ENCODE peak calls at places on chromosomes 11 and 22, in four cellular contexts. One of them, this sample, is unnamed.

GRCh38 chr22:21928048-21928447 is 24.6 kb downstream of the PPM1F start:
- DNase-seq in GM12865: no peak
- DNase-seq in neural crest cell: no peak
- DNase-seq in lower lobe of right lung: no peak
- DNase-seq in this sample: no peak

GRCh38 chr22:21657361-21658118 is 8.3 kb upstream of the PPIL2 start:
- DNase-seq in lower lobe of right lung: peak; percentile 91
- DNase-seq in GM12865: peak; percentile 88
- DNase-seq in neural crest cell: peak; percentile 72
- DNase-seq in this sample: peak; percentile 91

GRCh38 chr11:70176940-70177689 is 26.0 kb upstream of the FADD start:
- DNase-seq in lower lobe of right lung: peak; percentile 60
- DNase-seq in neural crest cell: peak; percentile 51
- DNase-seq in GM12865: peak; percentile 38
- DNase-seq in this sample: peak; percentile 64

GRCh38 chr11:119615003-119615878 is 113.8 kb downstream of the NECTIN1 start:
- DNase-seq in neural crest cell: no peak
- DNase-seq in lower lobe of right lung: no peak
- DNase-seq in GM12865: peak; percentile 47
- DNase-seq in this sample: no peak

GRCh38 chr22:30575011-30575671 is 676 bp upstream of the GAL3ST1 start:
- DNase-seq in GM12865: no peak
- DNase-seq in lower lobe of right lung: no peak
- DNase-seq in neural crest cell: no peak
- DNase-seq in this sample: no peak

GRCh38 chr11:36041988-36042606 is 98.2 kb downstream of the LDLRAD3 start:
- DNase-seq in lower lobe of right lung: no peak
- DNase-seq in neural crest cell: no peak
- DNase-seq in GM12865: peak; percentile 5
- DNase-seq in this sample: no peak

GRCh38 chr22:42893366-42894150 is 36.5 kb upstream of the ARFGAP3 start:
- DNase-seq in lower lobe of right lung: no peak
- DNase-seq in GM12865: no peak
- DNase-seq in neural crest cell: no peak
- DNase-seq in this sample: no peak

GRCh38 chr22:28241637-28242290 is 322.7 kb upstream of the PITPNB start:
- DNase-seq in lower lobe of right lung: no peak
- DNase-seq in neural crest cell: no peak
- DNase-seq in GM12865: no peak
- DNase-seq in this sample: no peak

GRCh38 chr11:18522388-18522787 is 4.4 kb downstream of the TSG101 start:
- DNase-seq in GM12865: peak; percentile 40
- DNase-seq in lower lobe of right lung: no peak
- DNase-seq in neural crest cell: no peak
- DNase-seq in this sample: no peak

GRCh38 chr11:72750086-72750485 is 2.1 kb downstream of the ARAP1 start:
- DNase-seq in GM12865: no peak
- DNase-seq in neural crest cell: peak; percentile 61
- DNase-seq in lower lobe of right lung: no peak
- DNase-seq in this sample: no peak

GRCh38 chr11:29119116-29119515 is 897.7 kb downstream of the KCNA4 start:
- DNase-seq in neural crest cell: no peak
- DNase-seq in GM12865: no peak
- DNase-seq in lower lobe of right lung: no peak
- DNase-seq in this sample: no peak

GRCh38 chr11:73126804-73127480 is 15.2 kb downstream of the FCHSD2 start:
- DNase-seq in lower lobe of right lung: no peak
- DNase-seq in GM12865: no peak
- DNase-seq in neural crest cell: no peak
- DNase-seq in this sample: no peak

GRCh38 chr11:35134403-35135126 is 4.4 kb upstream of the CD44 start:
- DNase-seq in neural crest cell: no peak
- DNase-seq in GM12865: no peak
- DNase-seq in lower lobe of right lung: no peak
- DNase-seq in this sample: no peak

GRCh38 chr11:103714246-103714645 is 322.2 kb upstream of the DDI1 start:
- DNase-seq in neural crest cell: no peak
- DNase-seq in GM12865: no peak
- DNase-seq in lower lobe of right lung: no peak
- DNase-seq in this sample: no peak

GRCh38 chr11:86606849-86607481 is 65.5 kb downstream of the ME3 start:
- DNase-seq in GM12865: no peak
- DNase-seq in neural crest cell: no peak
- DNase-seq in lower lobe of right lung: no peak
- DNase-seq in this sample: no peak

GRCh38 chr11:6482431-6482830 is 1.1 kb downstream of the TIMM10B start:
- DNase-seq in lower lobe of right lung: no peak
- DNase-seq in neural crest cell: no peak
- DNase-seq in GM12865: no peak
- DNase-seq in this sample: no peak

GRCh38 chr11:119791701-119792151 is 62.7 kb upstream of the NECTIN1 start:
- DNase-seq in neural crest cell: no peak
- DNase-seq in GM12865: no peak
- DNase-seq in lower lobe of right lung: no peak
- DNase-seq in this sample: no peak

GRCh38 chr11:109644158-109644557 is 222.2 kb downstream of the C11orf87 start:
- DNase-seq in GM12865: no peak
- DNase-seq in neural crest cell: no peak
- DNase-seq in lower lobe of right lung: no peak
- DNase-seq in this sample: no peak

GRCh38 chr22:33167998-33168397 is 109.8 kb upstream of the SYN3 start:
- DNase-seq in neural crest cell: no peak
- DNase-seq in lower lobe of right lung: no peak
- DNase-seq in GM12865: no peak
- DNase-seq in this sample: no peak

GRCh38 chr11:72719144-72719543 is 33.1 kb downstream of the ARAP1 start:
- DNase-seq in GM12865: peak; percentile 59
- DNase-seq in lower lobe of right lung: peak; percentile 46
- DNase-seq in neural crest cell: no peak
- DNase-seq in this sample: no peak

GRCh38 chr11:64874841-64875240 is 3.6 kb downstream of the EHD1 start:
- DNase-seq in neural crest cell: no peak
- DNase-seq in lower lobe of right lung: no peak
- DNase-seq in GM12865: no peak
- DNase-seq in this sample: no peak

GRCh38 chr11:119368121-119369034 is 13.1 kb downstream of the USP2 start:
- DNase-seq in lower lobe of right lung: no peak
- DNase-seq in neural crest cell: no peak
- DNase-seq in GM12865: no peak
- DNase-seq in this sample: no peak

GRCh38 chr11:93741882-93742226 is 382 bp downstream of the C11orf54 start:
- DNase-seq in GM12865: no peak
- DNase-seq in lower lobe of right lung: no peak
- DNase-seq in neural crest cell: no peak
- DNase-seq in this sample: no peak

GRCh38 chr11:71247551-71248250 is 4.7 kb downstream of the SHANK2 start:
- DNase-seq in neural crest cell: no peak
- DNase-seq in lower lobe of right lung: no peak
- DNase-seq in GM12865: no peak
- DNase-seq in this sample: no peak

GRCh38 chr11:124086447-124086846 is 28.8 kb upstream of the VWA5A start:
- DNase-seq in neural crest cell: peak; percentile 22
- DNase-seq in GM12865: no peak
- DNase-seq in lower lobe of right lung: no peak
- DNase-seq in this sample: no peak

GRCh38 chr22:36469094-36469710 is 12.2 kb downstream of the TXN2 start:
- DNase-seq in neural crest cell: no peak
- DNase-seq in lower lobe of right lung: no peak
- DNase-seq in GM12865: no peak
- DNase-seq in this sample: no peak

GRCh38 chr11:19232910-19233503 is 7.7 kb downstream of the E2F8 start:
- DNase-seq in GM12865: no peak
- DNase-seq in lower lobe of right lung: no peak
- DNase-seq in neural crest cell: no peak
- DNase-seq in this sample: no peak

GRCh38 chr11:1690167-1691026 is 6.6 kb upstream of the KRTAP5-6 start:
- DNase-seq in neural crest cell: no peak
- DNase-seq in GM12865: no peak
- DNase-seq in lower lobe of right lung: no peak
- DNase-seq in this sample: no peak

DNA sequence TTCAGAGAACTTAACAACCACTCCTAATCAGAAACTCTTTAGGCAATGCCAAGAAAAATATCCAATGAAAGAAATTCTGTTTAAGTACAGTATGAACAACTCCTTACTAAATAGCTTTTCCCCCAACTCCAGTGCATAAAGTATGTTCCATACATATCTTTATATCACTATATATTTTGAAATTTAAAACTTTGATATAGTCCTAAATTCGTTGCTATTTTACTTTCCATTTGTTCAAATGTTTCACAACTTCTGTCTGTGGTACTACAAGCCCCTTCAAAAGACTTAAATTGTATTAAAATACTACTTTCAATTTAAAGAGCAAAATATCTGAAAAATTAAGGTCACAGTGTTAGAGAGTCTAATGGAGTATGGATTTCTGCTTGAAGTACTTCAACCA is 52.6 kb downstream of the STK33 start:
- DNase-seq in neural crest cell: no peak
- DNase-seq in GM12865: no peak
- DNase-seq in lower lobe of right lung: no peak
- DNase-seq in this sample: no peak
- TF ChIP-seq CTCF in neural crest cell: no peak
- TF ChIP-seq CTCF in GM12865: no peak
- TF ChIP-seq CTCF in lower lobe of right lung: no peak
- TF ChIP-seq CTCF in this sample: no peak

DNA sequence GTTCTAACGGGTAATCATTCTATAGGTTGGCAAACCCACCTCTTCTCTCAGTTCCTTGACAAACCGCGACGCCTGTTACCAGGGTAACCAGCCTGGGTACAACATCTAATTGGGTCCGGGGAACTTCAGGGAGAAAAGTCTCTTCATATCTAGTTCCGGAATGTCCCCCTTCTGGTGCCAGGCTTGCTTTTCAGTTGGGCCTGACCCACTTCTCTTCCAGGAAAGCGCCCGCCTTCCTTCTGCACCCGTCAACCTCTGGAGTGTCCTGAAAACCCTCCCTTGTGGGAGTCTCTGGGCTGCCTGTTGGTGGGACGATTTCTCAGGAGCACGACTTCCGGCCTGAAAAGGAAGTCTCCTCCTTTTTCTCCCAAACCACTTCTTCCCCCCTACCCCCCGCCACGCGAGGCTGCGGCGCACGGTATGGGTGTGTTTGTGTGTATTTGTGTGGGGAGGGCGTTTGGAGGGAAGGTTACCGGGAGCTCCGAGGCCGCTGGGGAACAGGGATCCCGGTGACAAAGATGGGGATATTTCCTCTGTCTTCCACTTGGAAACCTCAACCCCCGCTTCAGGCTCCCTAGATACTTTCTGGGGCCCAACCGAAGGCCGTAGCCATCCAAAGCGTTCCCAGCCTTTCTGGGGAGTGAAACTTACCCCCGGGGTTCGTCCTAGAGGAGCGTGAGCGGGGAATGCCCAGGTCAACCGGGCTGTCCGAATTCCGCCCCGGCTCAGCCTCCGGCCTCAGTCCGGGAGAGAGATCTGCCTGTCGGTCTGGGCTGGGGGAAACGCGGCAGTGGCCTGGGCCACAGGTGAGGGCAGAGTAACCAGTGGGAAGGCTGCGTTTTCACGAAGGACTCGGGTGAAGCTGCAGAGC is at the start of the genes NKAPD1 and PIH1D2:
- DNase-seq in lower lobe of right lung: peak; percentile 77
- DNase-seq in GM12865: peak; percentile 92
- DNase-seq in neural crest cell: peak; percentile 70
- DNase-seq in this sample: peak; percentile 71
- TF ChIP-seq CTCF in lower lobe of right lung: no peak
- TF ChIP-seq CTCF in GM12865: no peak
- TF ChIP-seq CTCF in neural crest cell: peak; percentile 13
- TF ChIP-seq CTCF in this sample: no peak

DNA sequence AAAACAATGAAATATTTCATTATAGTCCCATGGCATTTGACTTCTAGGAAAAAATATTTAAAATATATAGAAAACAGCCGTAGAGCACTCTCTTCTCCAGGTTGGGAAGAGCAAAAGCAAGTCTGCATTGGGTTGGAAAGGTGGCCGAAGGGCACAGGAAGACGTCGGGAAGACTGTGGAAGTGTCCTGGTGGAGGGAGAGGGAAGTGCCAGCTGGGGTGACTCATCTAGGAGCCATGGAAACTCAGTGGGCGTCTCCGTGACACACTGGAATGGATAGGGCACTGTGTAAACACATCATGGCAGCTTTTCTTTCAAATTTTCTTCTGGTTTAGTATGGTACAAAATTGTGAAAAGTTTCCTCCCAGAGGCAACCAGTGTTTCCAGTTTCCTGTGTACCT is 12.7 kb downstream of the GTPBP1 start:
- DNase-seq in neural crest cell: no peak
- DNase-seq in GM12865: no peak
- DNase-seq in lower lobe of right lung: peak; percentile 73
- DNase-seq in this sample: no peak
- TF ChIP-seq CTCF in neural crest cell: peak; percentile 56
- TF ChIP-seq CTCF in GM12865: no peak
- TF ChIP-seq CTCF in lower lobe of right lung: peak; percentile 56
- TF ChIP-seq CTCF in this sample: no peak

GRCh38 chr22:39419911-39420310 is 20.3 kb downstream of the TAB1 start:
- DNase-seq in GM12865: no peak
- DNase-seq in lower lobe of right lung: peak; percentile 31
- DNase-seq in neural crest cell: no peak
- DNase-seq in this sample: no peak

GRCh38 chr22:39421691-39422090 is 22.1 kb downstream of the TAB1 start:
- DNase-seq in neural crest cell: no peak
- DNase-seq in lower lobe of right lung: no peak
- DNase-seq in GM12865: no peak
- DNase-seq in this sample: no peak

GRCh38 chr22:39423976-39424375 is 24.4 kb downstream of the TAB1 start:
- DNase-seq in neural crest cell: no peak
- DNase-seq in GM12865: no peak
- DNase-seq in lower lobe of right lung: no peak
- DNase-seq in this sample: no peak

GRCh38 chr22:39422721-39423120 is 23.1 kb downstream of the TAB1 start:
- DNase-seq in GM12865: no peak
- DNase-seq in neural crest cell: no peak
- DNase-seq in lower lobe of right lung: no peak
- DNase-seq in this sample: no peak

DNA sequence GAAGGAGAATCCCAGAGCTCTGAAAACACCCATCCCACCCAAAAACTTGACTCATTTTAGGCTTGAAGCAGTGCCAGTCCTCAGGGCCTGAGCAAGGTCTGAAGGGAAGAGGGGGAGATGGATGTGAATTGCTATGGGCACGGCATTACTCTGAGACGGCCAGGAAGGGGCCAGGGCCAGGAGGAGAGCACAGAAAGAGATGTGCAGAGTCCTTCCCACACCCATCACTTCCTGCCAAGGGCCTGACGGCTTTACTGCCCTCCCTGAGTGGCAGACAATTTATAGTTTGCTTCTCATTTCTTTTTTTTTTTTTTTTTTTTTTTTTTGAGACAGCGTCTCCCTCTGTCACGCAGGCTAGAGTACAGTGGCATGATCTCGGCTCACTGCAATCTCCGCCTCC is 22.5 kb downstream of the TAB1 start:
- DNase-seq in lower lobe of right lung: no peak
- DNase-seq in GM12865: no peak
- DNase-seq in neural crest cell: no peak
- DNase-seq in this sample: no peak
- TF ChIP-seq CTCF in lower lobe of right lung: no peak
- TF ChIP-seq CTCF in GM12865: no peak
- TF ChIP-seq CTCF in neural crest cell: no peak
- TF ChIP-seq CTCF in this sample: no peak

GRCh38 chr11:4979021-4979420 is 15.6 kb upstream of the OR51L1 start:
- DNase-seq in neural crest cell: no peak
- DNase-seq in GM12865: no peak
- DNase-seq in lower lobe of right lung: no peak
- DNase-seq in this sample: no peak
- TF ChIP-seq CTCF in neural crest cell: no peak
- TF ChIP-seq CTCF in GM12865: no peak
- TF ChIP-seq CTCF in lower lobe of right lung: no peak
- TF ChIP-seq CTCF in this sample: no peak